ENCODE peak calls at places on chromosomes 16 and 17, in five cellular contexts. K is mucosa of gallbladder; O is mucosa of descending colon; J is A172; P is naive thymus-derived CD8-positive, alpha-beta T cell. R is an unnamed sample.

GRCh38 chr16:23072084-23072599 is 77.1 kb downstream of the USP31 start:
- DNase-seq in P (no peak), J (peak; percentile 35), K (peak; percentile 83), O (peak; percentile 88), R (no peak)

GRCh38 chr16:85460983-85461813 is 151.9 kb upstream of the GSE1 start:
- DNase-seq in O (no peak), K (no peak), P (no peak), J (no peak), R (no peak)

GRCh38 chr16:19162085-19162484 is 6.0 kb upstream of the SYT17 start:
- DNase-seq in O (no peak), P (no peak), J (no peak), K (no peak), R (no peak)

GRCh38 chr16:48605518-48606110 is 4.4 kb downstream of the N4BP1 start:
- DNase-seq in O (no peak), K (no peak), J (no peak), P (no peak), R (no peak)

GRCh38 chr16:88705076-88705684 is 1.0 kb downstream of the RNF166 start:
- DNase-seq in P (peak; percentile 63), O (no peak), K (no peak), J (no peak), R (no peak)

GRCh38 chr17:33080091-33080490 is 88.4 kb downstream of the SPACA3 start:
- DNase-seq in P (no peak), J (no peak), O (no peak), K (no peak), R (no peak)

GRCh38 chr17:3691539-3692166 is 4.3 kb downstream of the P2RX5 start:
- DNase-seq in K (no peak), O (peak; percentile 49), J (no peak), P (no peak), R (no peak)

GRCh38 chr17:50900383-50900892 is 34.3 kb upstream of the TOB1 start:
- DNase-seq in P (no peak), J (no peak), K (no peak), O (no peak), R (no peak)

GRCh38 chr16:54651851-54652770 is 278.6 kb upstream of the IRX5 start:
- DNase-seq in J (no peak), K (no peak), P (no peak), O (no peak), R (no peak)

R was measured in CD8-positive, alpha-beta memory T cell.